ENCODE peak calls at places on chromosomes 7 and 10, in seven cellular contexts. K is left cardiac atrium; Q is NCI-H460; E is left ventricle myocardium inferior; V is activated CD4-positive, alpha-beta T cell treated with anti-CD3 and anti-CD28 coated beads for 24 hours; P is colonic mucosa; W is A172. N is an unnamed sample.

GRCh38 chr7:150417863-150418262 is 32.6 kb upstream of the GIMAP8 start:
- DNase-seq in P (peak; percentile 12), E (no peak), Q (no peak), W (no peak), V (no peak), K (no peak), N (no peak)

GRCh38 chr10:71260622-71261325 is 48.4 kb downstream of the UNC5B start:
- DNase-seq in P (no peak), K (peak; percentile 71), E (peak; percentile 52), Q (no peak), V (no peak), W (peak; percentile 80), N (no peak)

GRCh38 chr7:151768805-151769188 is 108.1 kb downstream of the PRKAG2 start:
- DNase-seq in K (no peak), W (no peak), V (no peak), E (no peak), P (no peak), Q (no peak), N (no peak)

GRCh38 chr10:110737886-110738634 is 93.9 kb downstream of the RBM20 start:
- DNase-seq in K (peak; percentile 33), V (no peak), E (no peak), Q (no peak), P (no peak), W (no peak), N (no peak)

GRCh38 chr7:98284335-98285036 is 3.0 kb downstream of the BRI3 start:
- DNase-seq in P (peak; percentile 92), K (peak; percentile 84), V (no peak), E (peak; percentile 82), W (peak; percentile 90), Q (no peak), N (peak; percentile 83)

GRCh38 chr10:123774075-123774742 is 108.1 kb downstream of the GPR26 start:
- DNase-seq in E (no peak), W (no peak), V (no peak), P (peak; percentile 24), K (no peak), Q (no peak), N (no peak)

GRCh38 chr10:111491154-111491553 is 414.3 kb downstream of the ADRA2A start:
- DNase-seq in Q (no peak), P (no peak), K (no peak), V (no peak), W (no peak), E (no peak), N (no peak)

GRCh38 chr10:104479906-104480579 is 126.4 kb downstream of the CFAP58 start:
- DNase-seq in W (no peak), E (no peak), V (no peak), Q (no peak), P (no peak), K (peak; percentile 28), N (no peak)

GRCh38 chr7:73487486-73487885 is 34.6 kb downstream of the BAZ1B start:
- DNase-seq in V (no peak), K (no peak), Q (no peak), E (no peak), P (no peak), W (no peak), N (no peak)

GRCh38 chr7:66768865-66769832 is 28.6 kb downstream of the RABGEF1 start:
- DNase-seq in E (no peak), P (no peak), K (no peak), Q (no peak), V (no peak), W (no peak), N (no peak)

GRCh38 chr7:127390817-127391590 is 1.5 kb downstream of the ZNF800 start:
- DNase-seq in K (no peak), W (no peak), V (no peak), P (no peak), E (no peak), Q (no peak), N (no peak)

GRCh38 chr10:87861566-87861952 is 1.8 kb downstream of the KLLN start:
- DNase-seq in K (peak; percentile 89), W (peak; percentile 70), E (peak; percentile 85), P (peak; percentile 83), V (no peak), Q (peak; percentile 77), N (peak; percentile 95)

GRCh38 chr7:106792233-106792926 is 72.7 kb upstream of the PIK3CG start:
- DNase-seq in Q (no peak), V (no peak), E (no peak), W (no peak), K (no peak), P (no peak), N (no peak)

GRCh38 chr10:73924935-73925334 is 14.0 kb downstream of the PLAU start:
- DNase-seq in W (no peak), K (no peak), Q (no peak), E (no peak), V (no peak), P (no peak), N (no peak)

GRCh38 chr7:610531-611280 is 91.1 kb upstream of the PDGFA start:
- DNase-seq in K (peak; percentile 88), V (no peak), P (no peak), W (no peak), Q (no peak), E (peak; percentile 59), N (no peak)

GRCh38 chr7:112462236-112462635 is 12.0 kb downstream of the IFRD1 start:
- DNase-seq in K (no peak), Q (no peak), E (no peak), V (no peak), P (peak; percentile 50), W (peak; percentile 79), N (no peak)

GRCh38 chr10:47024046-47024322 is 112.8 kb downstream of the PTPN20 start:
- DNase-seq in E (no peak), V (no peak), K (no peak), P (no peak), Q (no peak), W (no peak), N (no peak)

GRCh38 chr10:21487416-21488180 is 37.9 kb downstream of the SKIDA1 start:
- DNase-seq in P (no peak), E (no peak), K (no peak), W (no peak), Q (no peak), V (no peak), N (no peak)

GRCh38 chr7:150901160-150902035 is 49.1 kb downstream of the AOC1 start:
- DNase-seq in E (peak; percentile 34), P (peak; percentile 85), W (no peak), Q (no peak), K (no peak), V (no peak), N (peak; percentile 76)

GRCh38 chr10:128074589-128074988 is 51.6 kb downstream of the MKI67 start:
- DNase-seq in P (no peak), E (no peak), W (no peak), Q (no peak), K (no peak), V (no peak), N (no peak)

GRCh38 chr10:7094781-7095180 is 316.1 kb downstream of the SFMBT2 start:
- DNase-seq in K (no peak), Q (no peak), E (no peak), P (no peak), V (no peak), W (no peak), N (no peak)

GRCh38 chr7:5429253-5429856 is 5.7 kb upstream of the TNRC18 start:
- DNase-seq in K (no peak), W (no peak), P (peak; percentile 77), V (no peak), Q (no peak), E (peak; percentile 48), N (peak; percentile 72)

GRCh38 chr10:116271593-116272496 is 1.2 kb downstream of the GFRA1 start:
- DNase-seq in P (no peak), V (no peak), Q (no peak), E (peak; percentile 32), W (peak; percentile 10), K (peak; percentile 42), N (peak; percentile 73)

GRCh38 chr7:131174391-131174790 is 153.3 kb upstream of the MKLN1 start:
- DNase-seq in P (no peak), K (no peak), Q (no peak), V (no peak), E (no peak), W (no peak), N (no peak)

GRCh38 chr10:14602807-14603538 is 171.7 kb downstream of the FAM107B start:
- DNase-seq in E (no peak), K (no peak), V (no peak), P (no peak), W (no peak), Q (no peak), N (no peak)

N was measured in right lobe of liver.